ENCODE peak calls at places on chromosome 22, in five cellular contexts. One of them, this sample, is unnamed.

GRCh38 chr22:43014876-43015676 is at the start of gene PACSIN2:
- DNase-seq in AG09309: peak
- DNase-seq in stimulated activated CD4-positive, alpha-beta T cell treated with anti-CD3 and anti-CD28 coated beads, Interleukin-1b, Interleukin-23, amount 100 ng/mL, for 24 hours: peak
- DNase-seq in lung: peak
- DNase-seq in sigmoid colon: peak
- DNase-seq in this sample: peak

GRCh38 chr22:27388090-27388600 is 413.4 kb downstream of the MN1 start:
- DNase-seq in stimulated activated CD4-positive, alpha-beta T cell treated with anti-CD3 and anti-CD28 coated beads, Interleukin-1b, Interleukin-23, amount 100 ng/mL, for 24 hours: no peak
- DNase-seq in sigmoid colon: no peak
- DNase-seq in AG09309: no peak
- DNase-seq in lung: no peak
- DNase-seq in this sample: no peak

GRCh38 chr22:22428222-22429098 is 80.1 kb downstream of the ZNF280B start:
- DNase-seq in stimulated activated CD4-positive, alpha-beta T cell treated with anti-CD3 and anti-CD28 coated beads, Interleukin-1b, Interleukin-23, amount 100 ng/mL, for 24 hours: no peak
- DNase-seq in lung: no peak
- DNase-seq in sigmoid colon: no peak
- DNase-seq in AG09309: no peak
- DNase-seq in this sample: no peak

GRCh38 chr22:39989633-39990032 is 5.1 kb upstream of the FAM83F start:
- DNase-seq in sigmoid colon: no peak
- DNase-seq in stimulated activated CD4-positive, alpha-beta T cell treated with anti-CD3 and anti-CD28 coated beads, Interleukin-1b, Interleukin-23, amount 100 ng/mL, for 24 hours: no peak
- DNase-seq in lung: no peak
- DNase-seq in AG09309: no peak
- DNase-seq in this sample: no peak

GRCh38 chr22:30860176-30861105 is 108.1 kb downstream of the MORC2 start:
- DNase-seq in AG09309: no peak
- DNase-seq in stimulated activated CD4-positive, alpha-beta T cell treated with anti-CD3 and anti-CD28 coated beads, Interleukin-1b, Interleukin-23, amount 100 ng/mL, for 24 hours: no peak
- DNase-seq in lung: no peak
- DNase-seq in sigmoid colon: no peak
- DNase-seq in this sample: no peak

GRCh38 chr22:32164084-32164894 is 5.2 kb upstream of the C22orf42 start:
- DNase-seq in sigmoid colon: no peak
- DNase-seq in lung: no peak
- DNase-seq in stimulated activated CD4-positive, alpha-beta T cell treated with anti-CD3 and anti-CD28 coated beads, Interleukin-1b, Interleukin-23, amount 100 ng/mL, for 24 hours: no peak
- DNase-seq in AG09309: no peak
- DNase-seq in this sample: no peak

GRCh38 chr22:45966320-45966891 is 10.6 kb downstream of the WNT7B start:
- DNase-seq in sigmoid colon: no peak
- DNase-seq in stimulated activated CD4-positive, alpha-beta T cell treated with anti-CD3 and anti-CD28 coated beads, Interleukin-1b, Interleukin-23, amount 100 ng/mL, for 24 hours: no peak
- DNase-seq in lung: peak
- DNase-seq in AG09309: no peak
- DNase-seq in this sample: no peak

GRCh38 chr22:22920910-22921550 is 33.4 kb downstream of the IGLL5 start:
- DNase-seq in AG09309: no peak
- DNase-seq in sigmoid colon: no peak
- DNase-seq in lung: no peak
- DNase-seq in stimulated activated CD4-positive, alpha-beta T cell treated with anti-CD3 and anti-CD28 coated beads, Interleukin-1b, Interleukin-23, amount 100 ng/mL, for 24 hours: no peak
- DNase-seq in this sample: no peak

GRCh38 chr22:40326905-40327735 is 19.2 kb upstream of the ADSL start:
- DNase-seq in lung: no peak
- DNase-seq in AG09309: no peak
- DNase-seq in stimulated activated CD4-positive, alpha-beta T cell treated with anti-CD3 and anti-CD28 coated beads, Interleukin-1b, Interleukin-23, amount 100 ng/mL, for 24 hours: no peak
- DNase-seq in sigmoid colon: no peak
- DNase-seq in this sample: no peak

GRCh38 chr22:40237241-40237640 is 59.5 kb downstream of the TNRC6B start:
- DNase-seq in AG09309: no peak
- DNase-seq in lung: no peak
- DNase-seq in stimulated activated CD4-positive, alpha-beta T cell treated with anti-CD3 and anti-CD28 coated beads, Interleukin-1b, Interleukin-23, amount 100 ng/mL, for 24 hours: no peak
- DNase-seq in sigmoid colon: no peak
- DNase-seq in this sample: no peak

GRCh38 chr22:24325105-24325757 is 54.6 kb downstream of the SPECC1L start:
- DNase-seq in stimulated activated CD4-positive, alpha-beta T cell treated with anti-CD3 and anti-CD28 coated beads, Interleukin-1b, Interleukin-23, amount 100 ng/mL, for 24 hours: no peak
- DNase-seq in lung: no peak
- DNase-seq in AG09309: peak
- DNase-seq in sigmoid colon: no peak
- DNase-seq in this sample: peak

GRCh38 chr22:45452565-45453449 is 39.3 kb downstream of the RIBC2 start:
- DNase-seq in sigmoid colon: no peak
- DNase-seq in AG09309: peak
- DNase-seq in stimulated activated CD4-positive, alpha-beta T cell treated with anti-CD3 and anti-CD28 coated beads, Interleukin-1b, Interleukin-23, amount 100 ng/mL, for 24 hours: no peak
- DNase-seq in lung: no peak
- DNase-seq in this sample: peak

GRCh38 chr22:45162531-45162930 is 1.2 kb upstream of the NUP50 start:
- DNase-seq in stimulated activated CD4-positive, alpha-beta T cell treated with anti-CD3 and anti-CD28 coated beads, Interleukin-1b, Interleukin-23, amount 100 ng/mL, for 24 hours: no peak
- DNase-seq in lung: no peak
- DNase-seq in sigmoid colon: no peak
- DNase-seq in AG09309: no peak
- DNase-seq in this sample: no peak

GRCh38 chr22:40258463-40259046 is 80.8 kb downstream of the TNRC6B start:
- DNase-seq in lung: no peak
- DNase-seq in stimulated activated CD4-positive, alpha-beta T cell treated with anti-CD3 and anti-CD28 coated beads, Interleukin-1b, Interleukin-23, amount 100 ng/mL, for 24 hours: no peak
- DNase-seq in sigmoid colon: no peak
- DNase-seq in AG09309: no peak
- DNase-seq in this sample: no peak

GRCh38 chr22:36881504-36882245 is 20.9 kb downstream of the NCF4 start:
- DNase-seq in stimulated activated CD4-positive, alpha-beta T cell treated with anti-CD3 and anti-CD28 coated beads, Interleukin-1b, Interleukin-23, amount 100 ng/mL, for 24 hours: no peak
- DNase-seq in AG09309: no peak
- DNase-seq in lung: no peak
- DNase-seq in sigmoid colon: no peak
- DNase-seq in this sample: no peak

GRCh38 chr22:41021655-41022454 is 70.5 kb upstream of the EP300 start:
- DNase-seq in AG09309: no peak
- DNase-seq in sigmoid colon: peak
- DNase-seq in lung: peak
- DNase-seq in stimulated activated CD4-positive, alpha-beta T cell treated with anti-CD3 and anti-CD28 coated beads, Interleukin-1b, Interleukin-23, amount 100 ng/mL, for 24 hours: peak
- DNase-seq in this sample: no peak

GRCh38 chr22:48758021-48758561 is 1069.6 kb downstream of the BRD1 start:
- DNase-seq in stimulated activated CD4-positive, alpha-beta T cell treated with anti-CD3 and anti-CD28 coated beads, Interleukin-1b, Interleukin-23, amount 100 ng/mL, for 24 hours: no peak
- DNase-seq in lung: peak
- DNase-seq in AG09309: no peak
- DNase-seq in sigmoid colon: peak
- DNase-seq in this sample: no peak

GRCh38 chr22:19980766-19981165 is 35.9 kb downstream of the ARVCF start:
- DNase-seq in lung: no peak
- DNase-seq in sigmoid colon: no peak
- DNase-seq in stimulated activated CD4-positive, alpha-beta T cell treated with anti-CD3 and anti-CD28 coated beads, Interleukin-1b, Interleukin-23, amount 100 ng/mL, for 24 hours: no peak
- DNase-seq in AG09309: no peak
- DNase-seq in this sample: no peak

GRCh38 chr22:31093090-31093850 is 12.2 kb downstream of the SMTN start:
- DNase-seq in stimulated activated CD4-positive, alpha-beta T cell treated with anti-CD3 and anti-CD28 coated beads, Interleukin-1b, Interleukin-23, amount 100 ng/mL, for 24 hours: no peak
- DNase-seq in AG09309: no peak
- DNase-seq in lung: no peak
- DNase-seq in sigmoid colon: peak
- DNase-seq in this sample: no peak

GRCh38 chr22:33984741-33985287 is 64.5 kb upstream of the LARGE1 start:
- DNase-seq in AG09309: no peak
- DNase-seq in stimulated activated CD4-positive, alpha-beta T cell treated with anti-CD3 and anti-CD28 coated beads, Interleukin-1b, Interleukin-23, amount 100 ng/mL, for 24 hours: no peak
- DNase-seq in lung: no peak
- DNase-seq in sigmoid colon: no peak
- DNase-seq in this sample: no peak

GRCh38 chr22:38487946-38488345 is 18.2 kb downstream of the DDX17 start:
- DNase-seq in stimulated activated CD4-positive, alpha-beta T cell treated with anti-CD3 and anti-CD28 coated beads, Interleukin-1b, Interleukin-23, amount 100 ng/mL, for 24 hours: no peak
- DNase-seq in lung: no peak
- DNase-seq in sigmoid colon: no peak
- DNase-seq in AG09309: no peak
- DNase-seq in this sample: no peak

GRCh38 chr22:37533995-37534394 is 14.8 kb upstream of the CARD10 start:
- DNase-seq in AG09309: no peak
- DNase-seq in lung: no peak
- DNase-seq in stimulated activated CD4-positive, alpha-beta T cell treated with anti-CD3 and anti-CD28 coated beads, Interleukin-1b, Interleukin-23, amount 100 ng/mL, for 24 hours: no peak
- DNase-seq in sigmoid colon: no peak
- DNase-seq in this sample: no peak

GRCh38 chr22:37032134-37032534 is 12.6 kb downstream of the MPST start:
- DNase-seq in lung: no peak
- DNase-seq in AG09309: no peak
- DNase-seq in stimulated activated CD4-positive, alpha-beta T cell treated with anti-CD3 and anti-CD28 coated beads, Interleukin-1b, Interleukin-23, amount 100 ng/mL, for 24 hours: no peak
- DNase-seq in sigmoid colon: no peak
- DNase-seq in this sample: no peak

GRCh38 chr22:49925525-49926128 is 7.2 kb downstream of the CRELD2 start:
- DNase-seq in lung: no peak
- DNase-seq in sigmoid colon: no peak
- DNase-seq in AG09309: no peak
- DNase-seq in stimulated activated CD4-positive, alpha-beta T cell treated with anti-CD3 and anti-CD28 coated beads, Interleukin-1b, Interleukin-23, amount 100 ng/mL, for 24 hours: peak
- DNase-seq in this sample: no peak

GRCh38 chr22:17774928-17775675 is 833 bp upstream of the BID start:
- DNase-seq in sigmoid colon: no peak
- DNase-seq in stimulated activated CD4-positive, alpha-beta T cell treated with anti-CD3 and anti-CD28 coated beads, Interleukin-1b, Interleukin-23, amount 100 ng/mL, for 24 hours: no peak
- DNase-seq in lung: no peak
- DNase-seq in AG09309: no peak
- DNase-seq in this sample: no peak

GRCh38 chr22:19463491-19464469 is 15.2 kb downstream of the UFD1 start:
- DNase-seq in AG09309: peak
- DNase-seq in lung: no peak
- DNase-seq in stimulated activated CD4-positive, alpha-beta T cell treated with anti-CD3 and anti-CD28 coated beads, Interleukin-1b, Interleukin-23, amount 100 ng/mL, for 24 hours: no peak
- DNase-seq in sigmoid colon: no peak
- DNase-seq in this sample: no peak

GRCh38 chr22:44664149-44664548 is 37.9 kb upstream of the PRR5 start:
- DNase-seq in lung: peak
- DNase-seq in AG09309: no peak
- DNase-seq in sigmoid colon: peak
- DNase-seq in stimulated activated CD4-positive, alpha-beta T cell treated with anti-CD3 and anti-CD28 coated beads, Interleukin-1b, Interleukin-23, amount 100 ng/mL, for 24 hours: no peak
- DNase-seq in this sample: no peak

GRCh38 chr22:49968313-49968830 is 7.8 kb downstream of the PIM3 start:
- DNase-seq in lung: no peak
- DNase-seq in sigmoid colon: no peak
- DNase-seq in stimulated activated CD4-positive, alpha-beta T cell treated with anti-CD3 and anti-CD28 coated beads, Interleukin-1b, Interleukin-23, amount 100 ng/mL, for 24 hours: no peak
- DNase-seq in AG09309: no peak
- DNase-seq in this sample: no peak

GRCh38 chr22:26170112-26170492 is 840 bp downstream of the SEZ6L start:
- DNase-seq in lung: no peak
- DNase-seq in sigmoid colon: no peak
- DNase-seq in AG09309: no peak
- DNase-seq in stimulated activated CD4-positive, alpha-beta T cell treated with anti-CD3 and anti-CD28 coated beads, Interleukin-1b, Interleukin-23, amount 100 ng/mL, for 24 hours: no peak
- DNase-seq in this sample: no peak

GRCh38 chr22:46551321-46551720 is 13.9 kb upstream of the CELSR1 start:
- DNase-seq in sigmoid colon: no peak
- DNase-seq in lung: no peak
- DNase-seq in AG09309: no peak
- DNase-seq in stimulated activated CD4-positive, alpha-beta T cell treated with anti-CD3 and anti-CD28 coated beads, Interleukin-1b, Interleukin-23, amount 100 ng/mL, for 24 hours: no peak
- DNase-seq in this sample: no peak

GRCh38 chr22:21796863-21797262 is 61.3 kb upstream of the YPEL1 start:
- DNase-seq in lung: no peak
- DNase-seq in sigmoid colon: no peak
- DNase-seq in AG09309: no peak
- DNase-seq in stimulated activated CD4-positive, alpha-beta T cell treated with anti-CD3 and anti-CD28 coated beads, Interleukin-1b, Interleukin-23, amount 100 ng/mL, for 24 hours: no peak
- DNase-seq in this sample: no peak

GRCh38 chr22:36613958-36614357 is 85.0 kb upstream of the EIF3D start:
- DNase-seq in sigmoid colon: no peak
- DNase-seq in stimulated activated CD4-positive, alpha-beta T cell treated with anti-CD3 and anti-CD28 coated beads, Interleukin-1b, Interleukin-23, amount 100 ng/mL, for 24 hours: no peak
- DNase-seq in AG09309: no peak
- DNase-seq in lung: no peak
- DNase-seq in this sample: no peak

GRCh38 chr22:21760640-21761039 is 25.0 kb upstream of the YPEL1 start:
- DNase-seq in AG09309: peak
- DNase-seq in lung: no peak
- DNase-seq in sigmoid colon: no peak
- DNase-seq in stimulated activated CD4-positive, alpha-beta T cell treated with anti-CD3 and anti-CD28 coated beads, Interleukin-1b, Interleukin-23, amount 100 ng/mL, for 24 hours: no peak
- DNase-seq in this sample: peak

GRCh38 chr22:25383278-25383820 is 163.9 kb downstream of the CRYBB2 start:
- DNase-seq in lung: no peak
- DNase-seq in sigmoid colon: no peak
- DNase-seq in stimulated activated CD4-positive, alpha-beta T cell treated with anti-CD3 and anti-CD28 coated beads, Interleukin-1b, Interleukin-23, amount 100 ng/mL, for 24 hours: no peak
- DNase-seq in AG09309: no peak
- DNase-seq in this sample: no peak

This sample was measured in AG09319.